ENCODE peak calls at places on chromosomes 1 and 21, in nine cellular contexts. C, V, T, R, U, H, M, Q and F are unnamed samples.

GRCh38 chr21:15130751-15131150 is 66.0 kb upstream of the NRIP1 start:
- DNase-seq in C (no peak), V (no peak), T (no peak), R (no peak), U (no peak), H (peak; percentile 16), M (no peak), Q (no peak), F (no peak)

GRCh38 chr1:147600119-147601111 is 59.1 kb downstream of the BCL9 start:
- DNase-seq in C (no peak), V (no peak), T (no peak), R (peak; percentile 24), U (no peak), H (peak; percentile 70), M (no peak), Q (no peak), F (no peak)

GRCh38 chr1:117605811-117606607 is at the start of gene TENT5C:
- DNase-seq in C (peak; percentile 98), V (peak; percentile 94), T (peak; percentile 98), R (peak; percentile 95), U (peak; percentile 99), H (peak; percentile 91), M (peak; percentile 97), Q (peak; percentile 92), F (peak; percentile 82)

GRCh38 chr1:211332839-211333238 is 6.2 kb downstream of the TRAF5 start:
- DNase-seq in C (no peak), V (no peak), T (no peak), R (no peak), U (no peak), H (peak; percentile 43), M (no peak), Q (no peak), F (no peak)

GRCh38 chr1:67880056-67880601 is 46.9 kb upstream of the GNG12 start:
- DNase-seq in C (no peak), V (peak; percentile 51), T (no peak), R (no peak), U (no peak), H (peak; percentile 92), M (no peak), Q (no peak), F (no peak)

GRCh38 chr1:223289621-223290020 is 74.4 kb downstream of the SUSD4 start:
- DNase-seq in C (no peak), V (no peak), T (no peak), R (no peak), U (no peak), H (no peak), M (no peak), Q (no peak), F (no peak)

GRCh38 chr1:79105499-79105898 is 99.0 kb upstream of the ADGRL4 start:
- DNase-seq in C (no peak), V (no peak), T (no peak), R (no peak), U (no peak), H (peak; percentile 31), M (no peak), Q (no peak), F (no peak)

GRCh38 chr1:219247441-219247840 is 73.8 kb downstream of the LYPLAL1 start:
- DNase-seq in C (no peak), V (no peak), T (no peak), R (no peak), U (no peak), H (no peak), M (no peak), Q (no peak), F (no peak)

GRCh38 chr1:18714404-18715175 is 83.9 kb downstream of the PAX7 start:
- DNase-seq in C (no peak), V (no peak), T (no peak), R (no peak), U (no peak), H (no peak), M (no peak), Q (no peak), F (no peak)

GRCh38 chr1:223642155-223642689 is 23.3 kb downstream of the CAPN8 start:
- DNase-seq in C (no peak), V (no peak), T (no peak), R (no peak), U (peak; percentile 29), H (no peak), M (no peak), Q (no peak), F (no peak)

GRCh38 chr1:118304722-118305344 is 119.8 kb upstream of the SPAG17 start:
- DNase-seq in C (no peak), V (no peak), T (no peak), R (no peak), U (peak; percentile 64), H (peak; percentile 42), M (no peak), Q (no peak), F (no peak)

GRCh38 chr21:42063578-42064521 is 7.3 kb upstream of the UMODL1 start:
- DNase-seq in C (peak; percentile 17), V (no peak), T (peak; percentile 68), R (no peak), U (peak; percentile 39), H (peak; percentile 10), M (no peak), Q (no peak), F (no peak)

GRCh38 chr1:11767932-11768704 is 6.1 kb downstream of the C1orf167 start:
- DNase-seq in C (no peak), V (no peak), T (no peak), R (no peak), U (no peak), H (peak; percentile 7), M (no peak), Q (no peak), F (no peak)

GRCh38 chr1:218374401-218374848 is 29.3 kb downstream of the TGFB2 start:
- DNase-seq in C (no peak), V (no peak), T (no peak), R (no peak), U (no peak), H (no peak), M (no peak), Q (no peak), F (no peak)

GRCh38 chr1:103058393-103058792 is 49.9 kb downstream of the COL11A1 start:
- DNase-seq in C (no peak), V (no peak), T (no peak), R (no peak), U (no peak), H (no peak), M (no peak), Q (no peak), F (no peak)

GRCh38 chr1:32997381-32997891 is 32.8 kb upstream of the RNF19B start:
- DNase-seq in C (no peak), V (peak; percentile 66), T (no peak), R (peak; percentile 52), U (no peak), H (peak; percentile 92), M (no peak), Q (no peak), F (no peak)

GRCh38 chr1:246907472-246907871 is 24.3 kb downstream of the AHCTF1 start:
- DNase-seq in C (no peak), V (no peak), T (peak; percentile 47), R (no peak), U (peak; percentile 59), H (peak; percentile 71), M (peak; percentile 28), Q (no peak), F (peak; percentile 28)

GRCh38 chr1:8201331-8201861 is 116.5 kb upstream of the SLC45A1 start:
- DNase-seq in C (no peak), V (no peak), T (no peak), R (no peak), U (peak; percentile 20), H (no peak), M (no peak), Q (no peak), F (no peak)

GRCh38 chr1:42518894-42519293 is 55.8 kb downstream of the CCDC30 start:
- DNase-seq in C (no peak), V (no peak), T (no peak), R (no peak), U (no peak), H (peak; percentile 2), M (no peak), Q (no peak), F (no peak)

GRCh38 chr1:37807555-37808368 is at the start of the genes C1orf122 and YRDC:
- DNase-seq in C (peak; percentile 72), V (peak; percentile 82), T (peak; percentile 94), R (peak; percentile 98), U (peak; percentile 98), H (peak; percentile 88), M (peak; percentile 96), Q (peak; percentile 99), F (peak; percentile 67)

GRCh38 chr1:75745276-75745675 is 20.8 kb downstream of the ACADM start:
- DNase-seq in C (no peak), V (no peak), T (no peak), R (no peak), U (no peak), H (no peak), M (no peak), Q (no peak), F (peak; percentile 73)

GRCh38 chr1:51280321-51281096 is 44.4 kb downstream of the RNF11 start:
- DNase-seq in C (no peak), V (no peak), T (no peak), R (no peak), U (no peak), H (no peak), M (no peak), Q (no peak), F (no peak)

GRCh38 chr1:227541796-227542152 is 21.6 kb upstream of the ZNF678 start:
- DNase-seq in C (no peak), V (peak; percentile 1), T (no peak), R (no peak), U (no peak), H (no peak), M (no peak), Q (no peak), F (no peak)

GRCh38 chr1:17304155-17304826 is 3.7 kb upstream of the PADI4 start:
- DNase-seq in C (no peak), V (no peak), T (no peak), R (no peak), U (no peak), H (no peak), M (no peak), Q (no peak), F (peak; percentile 70)

GRCh38 chr1:32991386-32991785 is 26.8 kb upstream of the RNF19B start:
- DNase-seq in C (no peak), V (no peak), T (no peak), R (no peak), U (no peak), H (no peak), M (no peak), Q (no peak), F (no peak)

GRCh38 chr1:34870395-34870794 is 10.8 kb upstream of the SMIM12 start:
- DNase-seq in C (no peak), V (no peak), T (peak; percentile 3), R (no peak), U (peak; percentile 34), H (no peak), M (no peak), Q (no peak), F (no peak)